ENCODE peak calls at places on chromosome 19, in seven cellular contexts. I is left ventricle myocardium inferior; Y is effector memory CD4-positive, alpha-beta T cell; K is HCT116; D is fibroblast of lung; R is mucosa of descending colon; E is breast epithelium. W is an unnamed sample. For H3K4me1 and H3K36me3, the result is how much of the 10 kb centered on the place peaks cover.

GRCh38 chr19:2240881-2241760 is 4.5 kb downstream of the SF3A2 start:
- DNase-seq in I (no peak), Y (no peak), K (no peak), D (no peak), R (no peak), E (no peak), W (no peak)

GRCh38 chr19:36775768-36776167 is 3.2 kb upstream of the ZNF850 start:
- DNase-seq in I (peak), Y (no peak), K (no peak), D (no peak), R (no peak), E (no peak), W (no peak)

GRCh38 chr19:57443121-57443696 is 8.1 kb downstream of the ZNF749 start:
- DNase-seq in I (no peak), Y (no peak), K (no peak), D (no peak), R (no peak), E (no peak), W (no peak)

GRCh38 chr19:41327076-41327475 is 17.1 kb downstream of the CCDC97 start:
- DNase-seq in I (no peak), Y (no peak), K (no peak), D (no peak), R (no peak), E (no peak), W (no peak)

GRCh38 chr19:7657047-7657779 is 11.6 kb upstream of the RETN start:
- DNase-seq in I (no peak), Y (no peak), K (no peak), D (peak), R (no peak), E (no peak), W (no peak)

GRCh38 chr19:21566073-21566472 is 60.7 kb downstream of the ZNF429 start:
- DNase-seq in I (no peak), Y (no peak), K (no peak), D (no peak), R (no peak), E (no peak), W (no peak)

GRCh38 chr19:46478356-46478986 is 7.1 kb upstream of the PNMA8A start:
- DNase-seq in I (no peak), Y (no peak), K (no peak), D (peak), R (no peak), E (no peak), W (no peak)

GRCh38 chr19:47021536-47022139 is 2.0 kb downstream of the NPAS1 start:
- DNase-seq in I (no peak), Y (no peak), K (no peak), D (no peak), R (no peak), E (no peak), W (no peak)

GRCh38 chr19:33008738-33009137 is 36.7 kb downstream of the FAAP24 start:
- DNase-seq in I (no peak), Y (no peak), K (no peak), D (no peak), R (no peak), E (no peak), W (no peak)

GRCh38 chr19:28103916-28104315 is 1109.0 kb downstream of the UQCRFS1 start:
- DNase-seq in I (no peak), Y (no peak), K (no peak), D (no peak), R (no peak), E (no peak), W (no peak)

GRCh38 chr19:35911790-35912189 is 3.7 kb upstream of the TYROBP start:
- DNase-seq in I (no peak), Y (no peak), K (peak), D (no peak), R (no peak), E (no peak), W (no peak)

GRCh38 chr19:58557253-58558065 is 952 bp downstream of the UBE2M start:
- DNase-seq in I (peak), Y (no peak), K (no peak), D (no peak), R (peak), E (no peak), W (no peak)

GRCh38 chr19:18494267-18494607 is 27.6 kb downstream of the ELL start:
- DNase-seq in I (no peak), Y (peak), K (no peak), D (peak), R (no peak), E (no peak), W (no peak)

GRCh38 chr19:3176715-3177501 is 1.7 kb upstream of the S1PR4 start:
- DNase-seq in I (no peak), Y (peak), K (peak), D (peak), R (peak), E (no peak), W (no peak)

GRCh38 chr19:10517760-10518443 is 655 bp upstream of the S1PR5 start:
- DNase-seq in I (no peak), Y (peak), K (no peak), D (no peak), R (no peak), E (peak), W (peak)

GRCh38 chr19:50924576-50924975 is 13.4 kb upstream of the KLK4 start:
- DNase-seq in I (no peak), Y (no peak), K (no peak), D (no peak), R (no peak), E (no peak), W (no peak)

GRCh38 chr19:50926144-50926543 is 14.9 kb upstream of the KLK4 start:
- DNase-seq in I (no peak), Y (no peak), K (no peak), D (no peak), R (no peak), E (no peak), W (no peak)

GRCh38 chr19:50922316-50922853 is 11.2 kb upstream of the KLK4 start:
- DNase-seq in I (peak), Y (peak), K (peak), D (peak), R (peak), E (peak), W (peak)

GRCh38 chr19:50925734-50926133 is 14.5 kb upstream of the KLK4 start:
- DNase-seq in I (no peak), Y (no peak), K (no peak), D (no peak), R (no peak), E (no peak), W (no peak)

DNA sequence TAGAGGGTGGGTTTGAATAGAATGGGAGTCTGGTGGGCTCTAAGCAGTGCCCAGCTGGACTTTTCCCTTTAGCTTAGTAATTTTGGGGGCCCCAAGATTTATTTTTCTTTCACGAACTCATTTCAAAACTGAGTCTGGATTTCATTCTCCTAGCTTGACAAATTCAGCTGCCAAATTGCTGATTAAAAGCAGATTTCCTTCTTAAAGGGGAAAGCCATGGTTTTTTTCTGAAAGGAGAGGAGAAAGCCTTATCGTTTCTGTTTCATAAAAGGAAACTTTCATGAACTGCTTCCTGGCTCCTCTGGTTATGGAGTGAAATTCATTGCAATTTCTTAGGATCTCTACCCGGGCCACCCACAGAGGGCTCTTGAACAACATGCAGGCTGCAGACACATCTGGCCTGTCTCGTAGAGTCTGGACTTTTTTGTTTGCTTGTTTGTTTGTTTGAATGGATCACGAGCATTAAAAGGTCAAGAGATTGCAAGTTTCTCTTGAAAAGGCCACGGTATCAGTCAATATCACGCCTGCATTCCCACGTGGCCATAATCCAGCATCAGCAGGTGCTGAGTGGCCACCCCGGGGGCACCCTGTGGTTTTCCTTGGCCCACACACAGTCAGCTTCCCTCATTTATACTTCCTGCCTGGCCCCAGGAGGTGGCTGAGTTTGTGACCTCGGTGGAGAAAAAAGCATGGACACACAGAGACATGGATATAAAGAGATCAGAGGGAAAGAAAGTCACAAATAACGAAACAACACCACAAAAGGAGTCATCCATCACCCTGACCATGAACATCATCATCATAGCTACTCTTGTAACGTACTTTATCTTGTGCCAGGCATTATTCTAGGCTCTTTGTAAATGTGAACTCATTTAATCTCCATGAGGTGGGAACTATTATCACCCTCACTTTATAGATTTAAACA is 10.5 kb upstream of the KLK4 start:
- DNase-seq in I (no peak), Y (no peak), K (no peak), D (no peak), R (no peak), E (no peak), W (no peak)
- H3K4me1 ChIP-seq in I (under half), Y (under half), K (under half), D (under half), R (under half), E (under half), W (under half)

GRCh38 chr19:15194938-15195337 is 5.9 kb downstream of the NOTCH3 start:
- DNase-seq in I (no peak), Y (no peak), K (no peak), D (no peak), R (no peak), E (peak), W (no peak)
- H3K4me3 ChIP-seq in I (peak), Y (no peak), K (peak), D (peak), R (no peak), E (peak), W (no peak)

GRCh38 chr19:40323705-40324104 is 24.5 kb downstream of the C19orf47 start:
- DNase-seq in I (no peak), Y (no peak), K (no peak), D (no peak), R (no peak), E (no peak), W (no peak)

GRCh38 chr19:40321076-40321475 is 27.1 kb downstream of the C19orf47 start:
- DNase-seq in I (no peak), Y (no peak), K (no peak), D (no peak), R (no peak), E (no peak), W (no peak)

GRCh38 chr19:40322951-40323615 is 25.1 kb downstream of the C19orf47 start:
- DNase-seq in I (no peak), Y (no peak), K (no peak), D (no peak), R (no peak), E (no peak), W (no peak)

GRCh38 chr19:40321566-40322270 is 26.5 kb downstream of the C19orf47 start:
- DNase-seq in I (no peak), Y (no peak), K (no peak), D (no peak), R (no peak), E (no peak), W (no peak)

DNA sequence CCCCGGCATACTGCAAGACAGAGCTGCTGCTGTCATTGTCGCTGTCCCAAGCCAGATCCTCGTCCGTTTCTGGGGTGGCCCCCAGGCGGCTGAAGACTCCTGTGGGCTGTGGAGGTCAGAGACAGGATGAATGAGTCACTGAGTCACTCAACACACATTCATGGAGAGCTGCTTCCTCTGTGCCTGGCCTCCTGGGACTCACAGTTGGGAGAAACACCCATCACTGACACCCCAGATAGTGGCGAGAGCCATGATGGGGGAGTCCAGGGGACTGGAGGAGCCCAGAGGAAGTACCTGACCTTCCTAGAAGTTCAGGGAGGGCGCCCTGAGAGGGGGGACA is 26.0 kb downstream of the C19orf47 start:
- DNase-seq in I (no peak), Y (no peak), K (no peak), D (no peak), R (no peak), E (no peak), W (no peak)
- H3K36me3 ChIP-seq in I (half or more), Y (half or more), K (under half), D (under half), R (under half), E (under half), W (under half)

DNA sequence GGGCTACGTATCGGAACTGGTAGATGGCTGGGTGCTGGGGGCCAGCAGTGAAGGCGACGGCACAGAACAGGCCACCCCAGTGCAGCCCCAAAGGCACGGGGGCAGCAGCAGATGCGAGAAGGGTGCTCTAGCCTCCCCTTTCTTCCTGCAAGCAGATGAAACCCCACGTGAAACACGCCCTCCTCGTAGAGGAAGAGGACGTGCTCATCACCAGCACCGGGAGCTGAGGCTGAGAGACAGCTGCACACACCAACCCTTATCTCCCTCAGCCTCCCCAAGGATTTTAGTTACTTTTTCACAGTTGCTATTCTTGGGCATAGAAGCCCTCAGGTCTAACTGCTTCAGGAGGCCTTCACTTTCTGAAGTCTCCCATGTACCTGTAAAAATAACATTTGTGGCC is 11.9 kb downstream of the ZNF787 start:
- DNase-seq in I (no peak), Y (no peak), K (no peak), D (no peak), R (no peak), E (no peak), W (no peak)
- H3K4me1 ChIP-seq in I (half or more), Y (under half), K (under half), D (under half), R (half or more), E (under half), W (under half)

W was measured in BE2C.